ENCODE peak calls at places on chromosome 22, in seven cellular contexts. L is nephron progenitor cell, O is GM23338, F is fibroblast of mammary gland, W is cardiac fibroblast, B is colonic mucosa, C is pancreas. A is an unnamed sample.

GRCh38 chr22:43528601-43529360 is 117.0 kb downstream of the MPPED1 start:
- DNase-seq in B (no peak), W (no peak), O (no peak), L (no peak), F (no peak), C (no peak), A (no peak)

GRCh38 chr22:24367841-24368240 is 59.6 kb upstream of the ADORA2A start:
- DNase-seq in F (peak; percentile 18), W (peak; percentile 15), O (no peak), B (no peak), C (no peak), L (no peak), A (peak; percentile 35)

GRCh38 chr22:45552580-45553332 is 50.1 kb downstream of the FBLN1 start:
- DNase-seq in F (peak; percentile 97), C (no peak), B (peak; percentile 41), L (peak; percentile 51), W (peak; percentile 90), O (peak; percentile 73), A (peak; percentile 94)

GRCh38 chr22:23243006-23243573 is 62.8 kb downstream of the BCR start:
- DNase-seq in B (no peak), C (no peak), L (peak; percentile 42), W (no peak), F (no peak), O (peak; percentile 96), A (no peak)

GRCh38 chr22:45526768-45527360 is 24.2 kb downstream of the FBLN1 start:
- DNase-seq in O (no peak), F (peak; percentile 86), C (no peak), W (no peak), B (no peak), L (no peak), A (peak; percentile 53)

GRCh38 chr22:39723463-39723862 is 152.9 kb downstream of the CACNA1I start:
- DNase-seq in L (no peak), B (no peak), C (no peak), W (no peak), O (no peak), F (no peak), A (no peak)

GRCh38 chr22:37241351-37242142 is 2.5 kb downstream of the RAC2 start:
- DNase-seq in B (no peak), C (no peak), W (no peak), L (no peak), F (no peak), O (no peak), A (no peak)

GRCh38 chr22:23187871-23188700 is 7.8 kb downstream of the BCR start:
- DNase-seq in F (peak; percentile 64), B (no peak), C (no peak), W (peak; percentile 62), O (no peak), L (no peak), A (no peak)

GRCh38 chr22:45754822-45755221 is 83.2 kb downstream of the ATXN10 start:
- DNase-seq in B (no peak), W (no peak), F (no peak), C (no peak), O (no peak), L (no peak), A (no peak)

GRCh38 chr22:44147821-44148574 is 32.7 kb upstream of the PARVG start:
- DNase-seq in F (no peak), C (no peak), W (no peak), B (no peak), O (peak; percentile 97), L (peak; percentile 35), A (no peak)

GRCh38 chr22:25961699-25962098 is 207.6 kb upstream of the SEZ6L start:
- DNase-seq in W (no peak), O (no peak), C (no peak), L (no peak), F (no peak), B (no peak), A (no peak)

GRCh38 chr22:22388494-22388893 is 120.0 kb downstream of the ZNF280B start:
- DNase-seq in O (no peak), B (no peak), F (no peak), L (no peak), W (no peak), C (no peak), A (no peak)

GRCh38 chr22:22070371-22070824 is 87.8 kb upstream of the TOP3B start:
- DNase-seq in B (no peak), O (no peak), C (no peak), W (no peak), L (no peak), F (no peak), A (no peak)

GRCh38 chr22:43136255-43136654 is 6.9 kb downstream of the MCAT start:
- DNase-seq in O (peak; percentile 74), F (peak; percentile 34), L (peak; percentile 67), W (peak; percentile 32), B (no peak), C (no peak), A (no peak)

GRCh38 chr22:45880091-45880651 is 96.8 kb downstream of the WNT7B start:
- DNase-seq in B (no peak), F (no peak), O (no peak), L (no peak), C (no peak), W (no peak), A (no peak)

GRCh38 chr22:44730490-44731356 is 21.7 kb upstream of the ARHGAP8 start:
- DNase-seq in O (no peak), W (no peak), L (no peak), F (no peak), C (no peak), B (no peak), A (no peak)

GRCh38 chr22:23389271-23390071 is 190.6 kb downstream of the IGLL1 start:
- DNase-seq in F (no peak), C (no peak), W (no peak), B (no peak), L (no peak), O (peak; percentile 25), A (no peak)

GRCh38 chr22:44451016-44451415 is 47.0 kb downstream of the RTL6 start:
- DNase-seq in O (no peak), F (no peak), W (no peak), B (no peak), C (no peak), L (no peak), A (no peak)

GRCh38 chr22:43270314-43270908 is 72.8 kb downstream of the SCUBE1 start:
- DNase-seq in F (no peak), B (no peak), W (no peak), C (no peak), L (no peak), O (peak; percentile 83), A (no peak)

GRCh38 chr22:36443198-36443770 is 38.2 kb downstream of the TXN2 start:
- DNase-seq in O (no peak), C (no peak), L (no peak), W (no peak), B (no peak), F (no peak), A (no peak)

GRCh38 chr22:43293661-43294392 is 49.3 kb downstream of the SCUBE1 start:
- DNase-seq in O (no peak), C (no peak), W (peak; percentile 61), F (peak; percentile 62), B (peak; percentile 78), L (peak; percentile 46), A (no peak)

DNA sequence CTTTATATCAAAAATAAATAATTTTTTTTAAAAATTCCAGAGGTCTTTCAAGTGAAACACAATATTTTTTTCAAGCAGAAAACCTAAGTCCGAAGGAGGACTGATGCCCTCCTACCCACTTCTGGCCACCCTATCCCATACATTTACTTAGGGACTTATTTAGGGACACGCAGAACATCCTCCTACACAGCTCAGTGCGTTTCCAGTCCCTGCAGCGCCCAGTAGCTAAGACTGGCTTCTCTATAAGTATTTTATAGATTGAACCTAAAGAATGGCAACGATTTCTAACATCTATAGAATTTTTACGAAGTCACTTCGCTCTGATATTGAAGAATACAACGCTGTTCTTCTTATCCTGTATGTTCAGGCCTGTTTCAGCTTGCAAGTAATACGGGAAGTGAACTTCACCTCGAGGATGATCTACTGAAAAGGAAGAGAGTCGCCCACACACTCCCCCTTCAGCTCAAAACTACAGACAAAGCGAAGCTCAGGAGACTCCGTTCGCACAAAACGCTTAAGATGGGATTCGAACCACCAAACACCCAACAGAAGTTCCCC is 341 bp downstream of the CHEK2 start:
- DNase-seq in F (no peak), L (no peak), O (no peak), B (no peak), C (no peak), W (no peak), A (no peak)
- TF ChIP-seq CTCF in F (no peak), L (no peak), O (no peak), B (no peak), C (no peak), W (no peak), A (no peak)

DNA sequence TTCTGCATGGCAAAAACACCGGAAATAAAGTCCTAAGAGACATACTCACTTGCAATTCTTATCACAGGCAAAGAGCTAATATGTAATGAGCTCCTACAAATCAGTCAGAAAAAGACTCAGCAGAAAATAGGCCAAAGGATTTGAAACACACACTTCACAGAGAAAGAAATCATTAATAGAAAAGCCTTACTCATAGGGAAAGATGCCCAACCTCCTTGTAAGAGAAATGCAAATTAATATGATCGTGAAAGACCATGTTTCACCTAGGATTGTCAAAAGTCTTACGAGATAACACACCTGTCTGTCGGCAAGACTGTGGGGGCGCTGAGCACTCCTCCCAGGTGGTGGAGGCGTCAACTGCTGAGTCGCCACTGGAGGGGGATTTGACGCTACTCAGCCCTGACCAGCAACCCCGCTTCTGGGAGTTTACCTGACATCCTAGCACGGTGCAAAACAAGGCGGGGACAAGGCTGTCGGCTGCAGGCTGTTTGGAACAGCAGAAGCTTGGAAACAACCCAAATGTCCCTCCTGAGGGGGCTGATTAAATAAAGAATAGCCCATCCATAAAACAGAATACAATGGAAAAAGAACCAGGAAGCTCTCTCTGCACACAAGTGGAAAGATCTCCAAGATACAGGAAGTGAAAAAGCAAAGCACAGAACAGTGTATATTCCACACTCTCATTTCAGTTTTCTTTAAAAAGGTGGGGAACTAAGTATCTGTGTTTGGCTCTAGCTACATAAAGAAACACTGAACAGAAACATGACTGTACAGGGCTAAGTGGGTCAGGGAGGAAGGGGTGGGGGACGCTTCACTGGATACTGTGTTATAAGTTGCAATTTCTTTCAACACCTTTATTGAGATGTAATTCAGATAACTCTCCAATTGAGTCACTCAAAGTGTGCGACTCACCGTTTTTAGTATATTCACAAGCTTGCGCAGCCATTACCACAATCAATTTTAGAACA is 11.5 kb downstream of the CSNK1E start:
- DNase-seq in L (peak; percentile 20), O (peak; percentile 84), B (peak; percentile 64), W (peak; percentile 51), F (peak; percentile 77), C (no peak), A (no peak)
- TF ChIP-seq CTCF in L (no peak), O (peak; percentile 58), B (no peak), W (peak; percentile 21), F (no peak), C (no peak), A (peak; percentile 21)

GRCh38 chr22:49632199-49633009 is 195.3 kb downstream of the BRD1 start:
- DNase-seq in O (no peak), F (peak; percentile 28), B (peak; percentile 44), C (peak; percentile 40), W (peak; percentile 57), L (peak; percentile 81), A (no peak)
- TF ChIP-seq CTCF in O (no peak), F (peak; percentile 56), B (peak; percentile 68), C (peak; percentile 25), W (peak; percentile 80), L (peak; percentile 90), A (peak; percentile 62)

GRCh38 chr22:40878937-40879336 is 17.0 kb upstream of the DNAJB7 start:
- DNase-seq in F (no peak), L (no peak), B (no peak), C (no peak), O (no peak), W (no peak), A (no peak)
- TF ChIP-seq CTCF in F (no peak), L (no peak), B (no peak), C (no peak), O (no peak), W (no peak), A (no peak)

A was measured in HFFc6.